ENCODE peak calls at places on chromosomes 1 and 21, in ten cellular contexts. One of them, this sample, is unnamed.

GRCh38 chr1:184299076-184299790 is 87.6 kb upstream of the C1orf21 start:
- DNase-seq in SHP77: no peak
- DNase-seq in HFFc6: peak; percentile 92
- DNase-seq in activated T-cell treated with anti-CD3 and anti-CD28 coated beads for 1 hour: no peak
- DNase-seq in heart right ventricle: no peak
- DNase-seq in progenitor cell of endocrine pancreas: no peak
- DNase-seq in HCT116: no peak
- DNase-seq in HCEC 1CT: peak; percentile 94
- DNase-seq in stimulated activated CD8-positive, alpha-beta memory T cell treated with anti-CD3 and anti-CD28 coated beads, Interleukin-15, amount 100 ng/mL, for 1 hour: no peak
- DNase-seq in activated CD4-positive, CD25-positive, alpha-beta regulatory T cell treated with anti-CD3 and anti-CD28 coated beads, Interleukin-2, amount 50 U/mL, for 16 hours: no peak
- DNase-seq in this sample: peak; percentile 90

GRCh38 chr1:8679411-8679800 is 138.0 kb downstream of the RERE start:
- DNase-seq in activated CD4-positive, CD25-positive, alpha-beta regulatory T cell treated with anti-CD3 and anti-CD28 coated beads, Interleukin-2, amount 50 U/mL, for 16 hours: no peak
- DNase-seq in heart right ventricle: no peak
- DNase-seq in HFFc6: no peak
- DNase-seq in activated T-cell treated with anti-CD3 and anti-CD28 coated beads for 1 hour: no peak
- DNase-seq in HCEC 1CT: no peak
- DNase-seq in progenitor cell of endocrine pancreas: no peak
- DNase-seq in HCT116: no peak
- DNase-seq in stimulated activated CD8-positive, alpha-beta memory T cell treated with anti-CD3 and anti-CD28 coated beads, Interleukin-15, amount 100 ng/mL, for 1 hour: no peak
- DNase-seq in SHP77: no peak
- DNase-seq in this sample: no peak

GRCh38 chr1:83034846-83035245 is 964.1 kb downstream of the TTLL7 start:
- DNase-seq in SHP77: no peak
- DNase-seq in progenitor cell of endocrine pancreas: no peak
- DNase-seq in HCT116: no peak
- DNase-seq in HCEC 1CT: no peak
- DNase-seq in stimulated activated CD8-positive, alpha-beta memory T cell treated with anti-CD3 and anti-CD28 coated beads, Interleukin-15, amount 100 ng/mL, for 1 hour: no peak
- DNase-seq in activated T-cell treated with anti-CD3 and anti-CD28 coated beads for 1 hour: no peak
- DNase-seq in activated CD4-positive, CD25-positive, alpha-beta regulatory T cell treated with anti-CD3 and anti-CD28 coated beads, Interleukin-2, amount 50 U/mL, for 16 hours: no peak
- DNase-seq in HFFc6: no peak
- DNase-seq in heart right ventricle: no peak
- DNase-seq in this sample: peak; percentile 43

GRCh38 chr1:228402638-228403025 is 4.0 kb downstream of the TRIM11 start:
- DNase-seq in stimulated activated CD8-positive, alpha-beta memory T cell treated with anti-CD3 and anti-CD28 coated beads, Interleukin-15, amount 100 ng/mL, for 1 hour: no peak
- DNase-seq in SHP77: no peak
- DNase-seq in HCEC 1CT: no peak
- DNase-seq in progenitor cell of endocrine pancreas: no peak
- DNase-seq in activated T-cell treated with anti-CD3 and anti-CD28 coated beads for 1 hour: no peak
- DNase-seq in HCT116: no peak
- DNase-seq in activated CD4-positive, CD25-positive, alpha-beta regulatory T cell treated with anti-CD3 and anti-CD28 coated beads, Interleukin-2, amount 50 U/mL, for 16 hours: no peak
- DNase-seq in heart right ventricle: no peak
- DNase-seq in HFFc6: no peak
- DNase-seq in this sample: no peak

GRCh38 chr1:10679521-10680220 is 116.8 kb downstream of the CASZ1 start:
- DNase-seq in heart right ventricle: peak; percentile 61
- DNase-seq in stimulated activated CD8-positive, alpha-beta memory T cell treated with anti-CD3 and anti-CD28 coated beads, Interleukin-15, amount 100 ng/mL, for 1 hour: no peak
- DNase-seq in activated T-cell treated with anti-CD3 and anti-CD28 coated beads for 1 hour: no peak
- DNase-seq in HCT116: peak; percentile 65
- DNase-seq in HFFc6: peak; percentile 41
- DNase-seq in activated CD4-positive, CD25-positive, alpha-beta regulatory T cell treated with anti-CD3 and anti-CD28 coated beads, Interleukin-2, amount 50 U/mL, for 16 hours: no peak
- DNase-seq in progenitor cell of endocrine pancreas: no peak
- DNase-seq in HCEC 1CT: peak; percentile 28
- DNase-seq in SHP77: peak; percentile 96
- DNase-seq in this sample: peak; percentile 45

GRCh38 chr1:83810160-83810559 is 188.8 kb downstream of the TTLL7 start:
- DNase-seq in activated T-cell treated with anti-CD3 and anti-CD28 coated beads for 1 hour: no peak
- DNase-seq in progenitor cell of endocrine pancreas: no peak
- DNase-seq in HFFc6: no peak
- DNase-seq in HCEC 1CT: no peak
- DNase-seq in HCT116: no peak
- DNase-seq in heart right ventricle: no peak
- DNase-seq in activated CD4-positive, CD25-positive, alpha-beta regulatory T cell treated with anti-CD3 and anti-CD28 coated beads, Interleukin-2, amount 50 U/mL, for 16 hours: no peak
- DNase-seq in stimulated activated CD8-positive, alpha-beta memory T cell treated with anti-CD3 and anti-CD28 coated beads, Interleukin-15, amount 100 ng/mL, for 1 hour: no peak
- DNase-seq in SHP77: no peak
- DNase-seq in this sample: no peak

GRCh38 chr21:17819114-17819877 is at the start of gene C21orf91:
- DNase-seq in progenitor cell of endocrine pancreas: peak; percentile 68
- DNase-seq in heart right ventricle: peak; percentile 92
- DNase-seq in activated CD4-positive, CD25-positive, alpha-beta regulatory T cell treated with anti-CD3 and anti-CD28 coated beads, Interleukin-2, amount 50 U/mL, for 16 hours: peak; percentile 71
- DNase-seq in stimulated activated CD8-positive, alpha-beta memory T cell treated with anti-CD3 and anti-CD28 coated beads, Interleukin-15, amount 100 ng/mL, for 1 hour: peak; percentile 71
- DNase-seq in HCT116: peak; percentile 78
- DNase-seq in HFFc6: peak; percentile 78
- DNase-seq in SHP77: no peak
- DNase-seq in HCEC 1CT: peak; percentile 90
- DNase-seq in activated T-cell treated with anti-CD3 and anti-CD28 coated beads for 1 hour: peak; percentile 75
- DNase-seq in this sample: peak; percentile 87

GRCh38 chr1:23013657-23014056 is 2.0 kb downstream of the TEX46 start:
- DNase-seq in stimulated activated CD8-positive, alpha-beta memory T cell treated with anti-CD3 and anti-CD28 coated beads, Interleukin-15, amount 100 ng/mL, for 1 hour: no peak
- DNase-seq in HCT116: no peak
- DNase-seq in activated CD4-positive, CD25-positive, alpha-beta regulatory T cell treated with anti-CD3 and anti-CD28 coated beads, Interleukin-2, amount 50 U/mL, for 16 hours: no peak
- DNase-seq in progenitor cell of endocrine pancreas: no peak
- DNase-seq in HFFc6: no peak
- DNase-seq in heart right ventricle: no peak
- DNase-seq in activated T-cell treated with anti-CD3 and anti-CD28 coated beads for 1 hour: no peak
- DNase-seq in HCEC 1CT: no peak
- DNase-seq in SHP77: peak; percentile 90
- DNase-seq in this sample: peak; percentile 15

GRCh38 chr21:45871616-45872236 is 109.8 kb upstream of the COL6A1 start:
- DNase-seq in HCEC 1CT: no peak
- DNase-seq in HFFc6: no peak
- DNase-seq in activated T-cell treated with anti-CD3 and anti-CD28 coated beads for 1 hour: no peak
- DNase-seq in SHP77: no peak
- DNase-seq in progenitor cell of endocrine pancreas: no peak
- DNase-seq in activated CD4-positive, CD25-positive, alpha-beta regulatory T cell treated with anti-CD3 and anti-CD28 coated beads, Interleukin-2, amount 50 U/mL, for 16 hours: no peak
- DNase-seq in heart right ventricle: no peak
- DNase-seq in stimulated activated CD8-positive, alpha-beta memory T cell treated with anti-CD3 and anti-CD28 coated beads, Interleukin-15, amount 100 ng/mL, for 1 hour: no peak
- DNase-seq in HCT116: no peak
- DNase-seq in this sample: no peak

GRCh38 chr1:2504949-2505272 is 21.5 kb downstream of the PANK4 start:
- DNase-seq in activated T-cell treated with anti-CD3 and anti-CD28 coated beads for 1 hour: no peak
- DNase-seq in SHP77: no peak
- DNase-seq in HFFc6: no peak
- DNase-seq in HCEC 1CT: no peak
- DNase-seq in activated CD4-positive, CD25-positive, alpha-beta regulatory T cell treated with anti-CD3 and anti-CD28 coated beads, Interleukin-2, amount 50 U/mL, for 16 hours: no peak
- DNase-seq in HCT116: no peak
- DNase-seq in heart right ventricle: no peak
- DNase-seq in stimulated activated CD8-positive, alpha-beta memory T cell treated with anti-CD3 and anti-CD28 coated beads, Interleukin-15, amount 100 ng/mL, for 1 hour: no peak
- DNase-seq in progenitor cell of endocrine pancreas: no peak
- DNase-seq in this sample: no peak

GRCh38 chr1:15313012-15313411 is 66.0 kb downstream of the FHAD1 start:
- DNase-seq in HCEC 1CT: no peak
- DNase-seq in progenitor cell of endocrine pancreas: no peak
- DNase-seq in heart right ventricle: no peak
- DNase-seq in HCT116: no peak
- DNase-seq in HFFc6: no peak
- DNase-seq in stimulated activated CD8-positive, alpha-beta memory T cell treated with anti-CD3 and anti-CD28 coated beads, Interleukin-15, amount 100 ng/mL, for 1 hour: no peak
- DNase-seq in activated CD4-positive, CD25-positive, alpha-beta regulatory T cell treated with anti-CD3 and anti-CD28 coated beads, Interleukin-2, amount 50 U/mL, for 16 hours: no peak
- DNase-seq in SHP77: no peak
- DNase-seq in activated T-cell treated with anti-CD3 and anti-CD28 coated beads for 1 hour: no peak
- DNase-seq in this sample: no peak

GRCh38 chr1:153534933-153535663 is 693 bp downstream of the S100A6 start:
- DNase-seq in HFFc6: peak; percentile 55
- DNase-seq in stimulated activated CD8-positive, alpha-beta memory T cell treated with anti-CD3 and anti-CD28 coated beads, Interleukin-15, amount 100 ng/mL, for 1 hour: no peak
- DNase-seq in activated T-cell treated with anti-CD3 and anti-CD28 coated beads for 1 hour: no peak
- DNase-seq in HCEC 1CT: peak; percentile 72
- DNase-seq in HCT116: no peak
- DNase-seq in heart right ventricle: peak; percentile 62
- DNase-seq in SHP77: no peak
- DNase-seq in progenitor cell of endocrine pancreas: no peak
- DNase-seq in activated CD4-positive, CD25-positive, alpha-beta regulatory T cell treated with anti-CD3 and anti-CD28 coated beads, Interleukin-2, amount 50 U/mL, for 16 hours: no peak
- DNase-seq in this sample: peak; percentile 79

GRCh38 chr1:42759114-42759513 is 7.7 kb downstream of the P3H1 start:
- DNase-seq in stimulated activated CD8-positive, alpha-beta memory T cell treated with anti-CD3 and anti-CD28 coated beads, Interleukin-15, amount 100 ng/mL, for 1 hour: no peak
- DNase-seq in HCEC 1CT: no peak
- DNase-seq in HFFc6: no peak
- DNase-seq in activated CD4-positive, CD25-positive, alpha-beta regulatory T cell treated with anti-CD3 and anti-CD28 coated beads, Interleukin-2, amount 50 U/mL, for 16 hours: no peak
- DNase-seq in SHP77: peak; percentile 10
- DNase-seq in HCT116: no peak
- DNase-seq in progenitor cell of endocrine pancreas: no peak
- DNase-seq in activated T-cell treated with anti-CD3 and anti-CD28 coated beads for 1 hour: no peak
- DNase-seq in heart right ventricle: no peak
- DNase-seq in this sample: no peak

GRCh38 chr1:196128835-196129234 is 479.4 kb downstream of the KCNT2 start:
- DNase-seq in HCT116: no peak
- DNase-seq in HFFc6: no peak
- DNase-seq in progenitor cell of endocrine pancreas: no peak
- DNase-seq in stimulated activated CD8-positive, alpha-beta memory T cell treated with anti-CD3 and anti-CD28 coated beads, Interleukin-15, amount 100 ng/mL, for 1 hour: no peak
- DNase-seq in SHP77: no peak
- DNase-seq in heart right ventricle: no peak
- DNase-seq in activated CD4-positive, CD25-positive, alpha-beta regulatory T cell treated with anti-CD3 and anti-CD28 coated beads, Interleukin-2, amount 50 U/mL, for 16 hours: no peak
- DNase-seq in HCEC 1CT: no peak
- DNase-seq in activated T-cell treated with anti-CD3 and anti-CD28 coated beads for 1 hour: no peak
- DNase-seq in this sample: no peak

GRCh38 chr1:110857964-110858948 is 14.7 kb upstream of the CD53 start:
- DNase-seq in SHP77: no peak
- DNase-seq in heart right ventricle: no peak
- DNase-seq in progenitor cell of endocrine pancreas: no peak
- DNase-seq in stimulated activated CD8-positive, alpha-beta memory T cell treated with anti-CD3 and anti-CD28 coated beads, Interleukin-15, amount 100 ng/mL, for 1 hour: no peak
- DNase-seq in activated CD4-positive, CD25-positive, alpha-beta regulatory T cell treated with anti-CD3 and anti-CD28 coated beads, Interleukin-2, amount 50 U/mL, for 16 hours: no peak
- DNase-seq in HFFc6: no peak
- DNase-seq in HCEC 1CT: no peak
- DNase-seq in activated T-cell treated with anti-CD3 and anti-CD28 coated beads for 1 hour: no peak
- DNase-seq in HCT116: no peak
- DNase-seq in this sample: no peak

GRCh38 chr1:34978926-34979325 is 6.2 kb downstream of the TMEM35B start:
- DNase-seq in progenitor cell of endocrine pancreas: no peak
- DNase-seq in SHP77: no peak
- DNase-seq in heart right ventricle: no peak
- DNase-seq in HCT116: no peak
- DNase-seq in activated CD4-positive, CD25-positive, alpha-beta regulatory T cell treated with anti-CD3 and anti-CD28 coated beads, Interleukin-2, amount 50 U/mL, for 16 hours: no peak
- DNase-seq in HCEC 1CT: no peak
- DNase-seq in HFFc6: no peak
- DNase-seq in stimulated activated CD8-positive, alpha-beta memory T cell treated with anti-CD3 and anti-CD28 coated beads, Interleukin-15, amount 100 ng/mL, for 1 hour: no peak
- DNase-seq in activated T-cell treated with anti-CD3 and anti-CD28 coated beads for 1 hour: no peak
- DNase-seq in this sample: peak; percentile 63

GRCh38 chr1:23282967-23283366 is 61.1 kb downstream of the HNRNPR start:
- DNase-seq in HFFc6: peak; percentile 73
- DNase-seq in activated CD4-positive, CD25-positive, alpha-beta regulatory T cell treated with anti-CD3 and anti-CD28 coated beads, Interleukin-2, amount 50 U/mL, for 16 hours: no peak
- DNase-seq in SHP77: no peak
- DNase-seq in HCEC 1CT: peak; percentile 87
- DNase-seq in HCT116: no peak
- DNase-seq in heart right ventricle: no peak
- DNase-seq in activated T-cell treated with anti-CD3 and anti-CD28 coated beads for 1 hour: no peak
- DNase-seq in stimulated activated CD8-positive, alpha-beta memory T cell treated with anti-CD3 and anti-CD28 coated beads, Interleukin-15, amount 100 ng/mL, for 1 hour: no peak
- DNase-seq in progenitor cell of endocrine pancreas: no peak
- DNase-seq in this sample: peak; percentile 74

GRCh38 chr1:10824821-10825540 is 28.5 kb upstream of the CASZ1 start:
- DNase-seq in SHP77: no peak
- DNase-seq in HCEC 1CT: peak; percentile 54
- DNase-seq in stimulated activated CD8-positive, alpha-beta memory T cell treated with anti-CD3 and anti-CD28 coated beads, Interleukin-15, amount 100 ng/mL, for 1 hour: no peak
- DNase-seq in activated CD4-positive, CD25-positive, alpha-beta regulatory T cell treated with anti-CD3 and anti-CD28 coated beads, Interleukin-2, amount 50 U/mL, for 16 hours: no peak
- DNase-seq in HFFc6: peak; percentile 51
- DNase-seq in heart right ventricle: no peak
- DNase-seq in HCT116: peak; percentile 10
- DNase-seq in progenitor cell of endocrine pancreas: no peak
- DNase-seq in activated T-cell treated with anti-CD3 and anti-CD28 coated beads for 1 hour: no peak
- DNase-seq in this sample: peak; percentile 48

GRCh38 chr1:204621996-204622395 is 63.5 kb downstream of the LRRN2 start:
- DNase-seq in heart right ventricle: no peak
- DNase-seq in activated CD4-positive, CD25-positive, alpha-beta regulatory T cell treated with anti-CD3 and anti-CD28 coated beads, Interleukin-2, amount 50 U/mL, for 16 hours: no peak
- DNase-seq in HCEC 1CT: no peak
- DNase-seq in stimulated activated CD8-positive, alpha-beta memory T cell treated with anti-CD3 and anti-CD28 coated beads, Interleukin-15, amount 100 ng/mL, for 1 hour: no peak
- DNase-seq in HFFc6: no peak
- DNase-seq in SHP77: peak; percentile 14
- DNase-seq in progenitor cell of endocrine pancreas: no peak
- DNase-seq in activated T-cell treated with anti-CD3 and anti-CD28 coated beads for 1 hour: no peak
- DNase-seq in HCT116: no peak
- DNase-seq in this sample: no peak

GRCh38 chr1:1360511-1361169 is 2.3 kb upstream of the MXRA8 start:
- DNase-seq in activated CD4-positive, CD25-positive, alpha-beta regulatory T cell treated with anti-CD3 and anti-CD28 coated beads, Interleukin-2, amount 50 U/mL, for 16 hours: no peak
- DNase-seq in HCEC 1CT: peak; percentile 97
- DNase-seq in HFFc6: peak; percentile 96
- DNase-seq in stimulated activated CD8-positive, alpha-beta memory T cell treated with anti-CD3 and anti-CD28 coated beads, Interleukin-15, amount 100 ng/mL, for 1 hour: no peak
- DNase-seq in SHP77: no peak
- DNase-seq in heart right ventricle: peak; percentile 62
- DNase-seq in activated T-cell treated with anti-CD3 and anti-CD28 coated beads for 1 hour: no peak
- DNase-seq in HCT116: peak; percentile 56
- DNase-seq in progenitor cell of endocrine pancreas: peak; percentile 8
- DNase-seq in this sample: peak; percentile 98

GRCh38 chr1:85580046-85580411 is 532 bp upstream of the CCN1 start:
- DNase-seq in stimulated activated CD8-positive, alpha-beta memory T cell treated with anti-CD3 and anti-CD28 coated beads, Interleukin-15, amount 100 ng/mL, for 1 hour: no peak
- DNase-seq in heart right ventricle: peak; percentile 32
- DNase-seq in SHP77: no peak
- DNase-seq in activated T-cell treated with anti-CD3 and anti-CD28 coated beads for 1 hour: no peak
- DNase-seq in HCT116: no peak
- DNase-seq in HCEC 1CT: peak; percentile 89
- DNase-seq in activated CD4-positive, CD25-positive, alpha-beta regulatory T cell treated with anti-CD3 and anti-CD28 coated beads, Interleukin-2, amount 50 U/mL, for 16 hours: no peak
- DNase-seq in HFFc6: peak; percentile 84
- DNase-seq in progenitor cell of endocrine pancreas: no peak
- DNase-seq in this sample: peak; percentile 70

GRCh38 chr1:12434174-12434573 is 183.8 kb downstream of the DHRS3 start:
- DNase-seq in HCT116: peak; percentile 51
- DNase-seq in activated CD4-positive, CD25-positive, alpha-beta regulatory T cell treated with anti-CD3 and anti-CD28 coated beads, Interleukin-2, amount 50 U/mL, for 16 hours: no peak
- DNase-seq in heart right ventricle: no peak
- DNase-seq in HCEC 1CT: peak; percentile 68
- DNase-seq in stimulated activated CD8-positive, alpha-beta memory T cell treated with anti-CD3 and anti-CD28 coated beads, Interleukin-15, amount 100 ng/mL, for 1 hour: peak; percentile 43
- DNase-seq in progenitor cell of endocrine pancreas: no peak
- DNase-seq in activated T-cell treated with anti-CD3 and anti-CD28 coated beads for 1 hour: peak; percentile 27
- DNase-seq in SHP77: no peak
- DNase-seq in HFFc6: peak; percentile 62
- DNase-seq in this sample: peak; percentile 92

GRCh38 chr21:43287111-43287973 is 118.5 kb downstream of the CRYAA start:
- DNase-seq in HCEC 1CT: no peak
- DNase-seq in HCT116: no peak
- DNase-seq in activated CD4-positive, CD25-positive, alpha-beta regulatory T cell treated with anti-CD3 and anti-CD28 coated beads, Interleukin-2, amount 50 U/mL, for 16 hours: no peak
- DNase-seq in progenitor cell of endocrine pancreas: no peak
- DNase-seq in activated T-cell treated with anti-CD3 and anti-CD28 coated beads for 1 hour: no peak
- DNase-seq in SHP77: peak; percentile 98
- DNase-seq in HFFc6: no peak
- DNase-seq in heart right ventricle: no peak
- DNase-seq in stimulated activated CD8-positive, alpha-beta memory T cell treated with anti-CD3 and anti-CD28 coated beads, Interleukin-15, amount 100 ng/mL, for 1 hour: no peak
- DNase-seq in this sample: peak; percentile 72

GRCh38 chr1:178055779-178056471 is 38.0 kb upstream of the RASAL2 start:
- DNase-seq in HCT116: peak; percentile 37
- DNase-seq in heart right ventricle: peak; percentile 38
- DNase-seq in activated T-cell treated with anti-CD3 and anti-CD28 coated beads for 1 hour: no peak
- DNase-seq in activated CD4-positive, CD25-positive, alpha-beta regulatory T cell treated with anti-CD3 and anti-CD28 coated beads, Interleukin-2, amount 50 U/mL, for 16 hours: no peak
- DNase-seq in progenitor cell of endocrine pancreas: no peak
- DNase-seq in stimulated activated CD8-positive, alpha-beta memory T cell treated with anti-CD3 and anti-CD28 coated beads, Interleukin-15, amount 100 ng/mL, for 1 hour: no peak
- DNase-seq in HCEC 1CT: peak; percentile 58
- DNase-seq in SHP77: peak; percentile 44
- DNase-seq in HFFc6: no peak
- DNase-seq in this sample: peak; percentile 73

GRCh38 chr1:57215175-57215574 is 208.7 kb downstream of the DAB1 start:
- DNase-seq in stimulated activated CD8-positive, alpha-beta memory T cell treated with anti-CD3 and anti-CD28 coated beads, Interleukin-15, amount 100 ng/mL, for 1 hour: no peak
- DNase-seq in progenitor cell of endocrine pancreas: no peak
- DNase-seq in activated CD4-positive, CD25-positive, alpha-beta regulatory T cell treated with anti-CD3 and anti-CD28 coated beads, Interleukin-2, amount 50 U/mL, for 16 hours: no peak
- DNase-seq in SHP77: no peak
- DNase-seq in heart right ventricle: no peak
- DNase-seq in activated T-cell treated with anti-CD3 and anti-CD28 coated beads for 1 hour: no peak
- DNase-seq in HFFc6: no peak
- DNase-seq in HCEC 1CT: no peak
- DNase-seq in HCT116: no peak
- DNase-seq in this sample: no peak

GRCh38 chr1:88488277-88488676 is 195.8 kb upstream of the PKN2 start:
- DNase-seq in HCEC 1CT: no peak
- DNase-seq in activated CD4-positive, CD25-positive, alpha-beta regulatory T cell treated with anti-CD3 and anti-CD28 coated beads, Interleukin-2, amount 50 U/mL, for 16 hours: no peak
- DNase-seq in HCT116: no peak
- DNase-seq in HFFc6: no peak
- DNase-seq in activated T-cell treated with anti-CD3 and anti-CD28 coated beads for 1 hour: no peak
- DNase-seq in progenitor cell of endocrine pancreas: no peak
- DNase-seq in heart right ventricle: no peak
- DNase-seq in stimulated activated CD8-positive, alpha-beta memory T cell treated with anti-CD3 and anti-CD28 coated beads, Interleukin-15, amount 100 ng/mL, for 1 hour: no peak
- DNase-seq in SHP77: no peak
- DNase-seq in this sample: peak; percentile 5

GRCh38 chr1:94000531-94001282 is 91.5 kb upstream of the GCLM start:
- DNase-seq in HFFc6: no peak
- DNase-seq in activated T-cell treated with anti-CD3 and anti-CD28 coated beads for 1 hour: no peak
- DNase-seq in SHP77: no peak
- DNase-seq in heart right ventricle: no peak
- DNase-seq in HCEC 1CT: no peak
- DNase-seq in activated CD4-positive, CD25-positive, alpha-beta regulatory T cell treated with anti-CD3 and anti-CD28 coated beads, Interleukin-2, amount 50 U/mL, for 16 hours: no peak
- DNase-seq in stimulated activated CD8-positive, alpha-beta memory T cell treated with anti-CD3 and anti-CD28 coated beads, Interleukin-15, amount 100 ng/mL, for 1 hour: no peak
- DNase-seq in progenitor cell of endocrine pancreas: no peak
- DNase-seq in HCT116: no peak
- DNase-seq in this sample: no peak

GRCh38 chr1:43978551-43979260 is at the start of gene B4GALT2:
- DNase-seq in SHP77: peak; percentile 39
- DNase-seq in activated T-cell treated with anti-CD3 and anti-CD28 coated beads for 1 hour: no peak
- DNase-seq in heart right ventricle: no peak
- DNase-seq in HCT116: no peak
- DNase-seq in progenitor cell of endocrine pancreas: peak; percentile 34
- DNase-seq in HCEC 1CT: peak; percentile 42
- DNase-seq in activated CD4-positive, CD25-positive, alpha-beta regulatory T cell treated with anti-CD3 and anti-CD28 coated beads, Interleukin-2, amount 50 U/mL, for 16 hours: no peak
- DNase-seq in stimulated activated CD8-positive, alpha-beta memory T cell treated with anti-CD3 and anti-CD28 coated beads, Interleukin-15, amount 100 ng/mL, for 1 hour: no peak
- DNase-seq in HFFc6: no peak
- DNase-seq in this sample: no peak